ENCODE peak calls at places on chromosomes 4 and X, in ten cellular contexts. Y is substantia nigra, P is NCI-H2081, K is HCEC 1CT, R is posterior cingulate gyrus, U is thoracic aorta, J is NCI-H82, L is NCI-H774, H is HTR-8/SVneo, I is iris pigment epithelial cell. Q is an unnamed sample.

GRCh38 chr4:186592961-186593586 is 37.7 kb upstream of the MTNR1A start:
- DNase-seq in Y (no peak), P (no peak), K (no peak), R (no peak), U (no peak), J (no peak), L (no peak), H (no peak), I (no peak), Q (peak)

GRCh38 chrX:33204889-33205288 is 6.5 kb downstream of the DMD start:
- DNase-seq in Y (no peak), P (no peak), K (peak), R (no peak), U (no peak), J (peak), L (no peak), H (no peak), I (peak), Q (no peak)

GRCh38 chr4:189835505-189835904 is 105.2 kb upstream of the FRG1 start:
- DNase-seq in Y (no peak), P (no peak), K (no peak), R (no peak), U (no peak), J (no peak), L (no peak), H (no peak), I (peak), Q (no peak)

GRCh38 chrX:6074532-6074931 is 154.1 kb downstream of the NLGN4X start:
- DNase-seq in Y (no peak), P (no peak), K (no peak), R (no peak), U (no peak), J (no peak), L (no peak), H (no peak), I (no peak), Q (no peak)

GRCh38 chrX:24117288-24117687 is 32.2 kb upstream of the ZFX start:
- DNase-seq in Y (no peak), P (no peak), K (peak), R (peak), U (no peak), J (no peak), L (no peak), H (peak), I (peak), Q (peak)

GRCh38 chr4:185880571-185880970 is 68.6 kb upstream of the SORBS2 start:
- DNase-seq in Y (no peak), P (no peak), K (no peak), R (no peak), U (no peak), J (no peak), L (peak), H (no peak), I (no peak), Q (no peak)

GRCh38 chr4:1830642-1831228 is 25.2 kb downstream of the LETM1 start:
- DNase-seq in Y (no peak), P (no peak), K (no peak), R (no peak), U (no peak), J (no peak), L (no peak), H (no peak), I (no peak), Q (no peak)

GRCh38 chr4:81631958-81632439 is 160.3 kb upstream of the RASGEF1B start:
- DNase-seq in Y (no peak), P (no peak), K (no peak), R (no peak), U (no peak), J (peak), L (no peak), H (no peak), I (peak), Q (peak)

Q was measured in foreskin fibroblast.